ENCODE peak calls at places on chromosomes 11 and 22, in five cellular contexts. E is HCT116, C is adrenal gland, L is GM23338, J is stomach. W is an unnamed sample. For H3K4me1, the result is how much of the 10 kb centered on the place peaks cover.

GRCh38 chr11:10920205-10920604 is 62.4 kb upstream of the ZBED5 start:
- DNase-seq in E (no peak), C (no peak), L (no peak), J (no peak), W (no peak)

GRCh38 chr22:44348963-44349950 is 36.5 kb upstream of the SHISAL1 start:
- DNase-seq in E (no peak), C (peak), L (no peak), J (no peak), W (no peak)

GRCh38 chr11:115843685-115844084 is 339.5 kb upstream of the CADM1 start:
- DNase-seq in E (no peak), C (no peak), L (no peak), J (no peak), W (no peak)

GRCh38 chr11:117993988-117994741 is 8.0 kb downstream of the IL10RA start:
- DNase-seq in E (no peak), C (peak), L (no peak), J (no peak), W (no peak)

GRCh38 chr22:46545041-46545796 is 7.8 kb upstream of the CELSR1 start:
- DNase-seq in E (no peak), C (no peak), L (no peak), J (no peak), W (no peak)

GRCh38 chr22:20203142-20204099 is 52.6 kb upstream of the CCDC188 start:
- DNase-seq in E (no peak), C (peak), L (peak), J (peak), W (no peak)

GRCh38 chr22:50114221-50114981 is 24.6 kb downstream of the MOV10L1 start:
- DNase-seq in E (no peak), C (no peak), L (no peak), J (no peak), W (no peak)

GRCh38 chr11:104106136-104106754 is 57.7 kb downstream of the PDGFD start:
- DNase-seq in E (no peak), C (no peak), L (no peak), J (no peak), W (no peak)

GRCh38 chr11:128448487-128448886 is 138.9 kb downstream of the ETS1 start:
- DNase-seq in E (peak), C (no peak), L (peak), J (peak), W (no peak)

GRCh38 chr11:70087446-70088167 is 9.5 kb downstream of the ANO1 start:
- DNase-seq in E (no peak), C (no peak), L (peak), J (no peak), W (no peak)

GRCh38 chr11:66118847-66119246 is 48.8 kb downstream of the PACS1 start:
- DNase-seq in E (no peak), C (no peak), L (no peak), J (no peak), W (no peak)
- H3K4me1 ChIP-seq in E (under half), C (under half), L (under half), J (half or more), W (under half)

GRCh38 chr11:27699926-27700350 is 317 bp downstream of the BDNF start:
- DNase-seq in E (no peak), C (no peak), L (peak), J (no peak), W (no peak)

GRCh38 chr11:27700351-27701261 is at the start of gene BDNF:
- DNase-seq in E (no peak), C (peak), L (peak), J (no peak), W (no peak)

GRCh38 chr11:27697679-27698275 is 2.5 kb downstream of the BDNF start:
- DNase-seq in E (no peak), C (no peak), L (peak), J (no peak), W (no peak)

GRCh38 chr11:27698872-27699241 is 1.4 kb downstream of the BDNF start:
- DNase-seq in E (peak), C (peak), L (peak), J (peak), W (peak)

DNA sequence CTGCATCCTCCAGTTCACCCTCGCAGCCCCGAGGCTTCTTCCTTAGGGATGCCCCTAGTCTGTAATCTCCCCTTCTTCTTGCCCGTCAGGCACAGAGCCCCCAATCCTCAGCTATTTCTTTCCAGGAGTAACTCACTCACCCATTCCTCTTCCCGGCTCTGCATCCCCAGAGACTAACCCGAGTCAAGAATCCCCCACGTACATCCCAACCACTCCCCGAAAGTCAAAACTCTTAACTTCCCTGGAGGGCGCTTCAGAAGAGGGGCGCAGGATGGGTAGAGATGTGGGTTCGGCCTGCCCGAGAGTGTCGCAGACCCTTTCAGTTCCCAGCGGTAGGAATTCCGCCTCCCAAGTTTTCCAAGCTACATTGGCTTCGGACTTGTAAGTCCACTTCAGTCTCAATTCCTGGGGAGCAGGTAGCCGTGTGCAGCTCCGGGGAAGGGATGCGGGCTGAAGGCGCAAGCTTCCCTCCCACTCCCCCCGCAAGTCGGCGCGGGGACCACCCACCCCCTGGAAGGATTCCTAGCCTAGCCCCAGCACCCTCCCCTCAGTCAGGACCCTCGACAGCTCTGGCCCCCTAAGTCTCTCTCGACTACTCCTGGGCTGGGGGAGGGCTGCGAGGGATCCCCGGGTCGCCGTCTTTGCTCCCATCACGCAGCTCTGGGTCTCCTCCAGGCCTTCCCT is 871 bp downstream of the BDNF start:
- DNase-seq in E (no peak), C (no peak), L (peak), J (no peak), W (no peak)
- TF ChIP-seq CTCF in E (no peak), C (no peak), L (no peak), J (no peak), W (no peak)

DNA sequence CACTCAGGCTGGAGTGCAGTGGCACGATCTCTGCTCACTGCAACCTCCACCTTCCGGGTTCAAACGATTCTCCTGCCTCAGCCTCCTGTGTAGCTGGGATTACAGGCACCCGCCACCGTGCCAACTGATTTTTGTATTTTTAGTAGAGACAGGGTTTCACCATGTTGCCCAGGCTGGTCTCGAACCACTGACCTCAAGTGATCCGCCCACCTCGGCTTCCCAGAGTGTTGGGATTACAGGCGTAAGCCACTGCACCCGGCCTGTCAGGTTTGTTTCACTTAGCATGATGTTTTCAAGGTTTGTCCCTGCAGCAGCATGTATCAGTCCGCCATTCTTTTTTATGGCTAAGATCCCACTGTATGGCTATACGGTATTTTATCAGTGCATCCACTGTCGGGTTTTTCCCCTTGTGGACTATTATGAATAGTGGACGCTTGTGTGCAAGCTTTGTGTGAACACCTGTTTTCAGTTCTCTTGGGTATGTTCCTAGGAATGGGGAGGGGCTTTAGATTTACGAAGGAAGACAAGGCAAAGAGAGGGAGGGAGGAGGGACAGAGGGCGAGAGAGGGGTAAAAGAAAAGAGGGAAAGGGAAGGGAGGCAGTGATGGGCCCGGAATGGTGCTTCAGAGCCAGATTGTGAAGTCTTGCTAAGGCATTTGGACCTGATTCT is 13.9 kb upstream of the CDC42EP2 start:
- DNase-seq in E (no peak), C (no peak), L (no peak), J (no peak), W (no peak)
- H3K4me1 ChIP-seq in E (under half), C (under half), L (under half), J (half or more), W (under half)

GRCh38 chr11:44066732-44067131 is 662 bp downstream of the ACCS start:
- DNase-seq in E (peak), C (peak), L (no peak), J (no peak), W (no peak)

GRCh38 chr11:44072757-44073658 is 6.9 kb downstream of the ACCS start:
- DNase-seq in E (no peak), C (no peak), L (no peak), J (no peak), W (no peak)

GRCh38 chr11:44068180-44068579 is 2.1 kb downstream of the ACCS start:
- DNase-seq in E (no peak), C (no peak), L (no peak), J (no peak), W (no peak)

GRCh38 chr11:44067266-44067665 is 1.2 kb downstream of the ACCS start:
- DNase-seq in E (no peak), C (no peak), L (no peak), J (no peak), W (no peak)

DNA sequence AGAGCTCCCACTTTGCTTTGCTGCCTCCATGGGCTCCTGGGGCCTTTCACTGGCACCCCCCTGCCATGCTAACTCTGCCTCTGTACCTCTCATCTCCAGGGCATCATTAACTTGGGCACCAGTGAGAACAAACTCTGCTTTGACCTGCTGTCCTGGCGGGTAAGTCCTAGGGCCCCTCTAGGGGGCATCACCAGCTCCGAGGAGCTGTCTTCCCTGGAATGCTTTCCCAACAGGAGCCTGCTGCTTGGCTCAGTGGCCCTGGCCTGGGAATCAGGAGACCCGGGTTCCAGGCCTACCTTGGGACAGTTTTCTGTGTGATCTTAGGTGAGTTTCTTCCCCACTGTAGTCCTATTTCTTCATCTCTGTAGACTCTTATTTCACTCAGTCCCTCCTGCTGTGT is 5.1 kb downstream of the ACCS start:
- DNase-seq in E (no peak), C (no peak), L (peak), J (no peak), W (no peak)
- TF ChIP-seq CTCF in E (no peak), C (no peak), L (peak), J (no peak), W (no peak)

GRCh38 chr11:68214173-68215086 is 1.3 kb upstream of the KMT5B start:
- DNase-seq in E (no peak), C (peak), L (peak), J (no peak), W (peak)
- H3K4me1 ChIP-seq in E (under half), C (under half), L (under half), J (half or more), W (half or more)

GRCh38 chr11:43508511-43508918 is 149.8 kb downstream of the TTC17 start:
- DNase-seq in E (no peak), C (peak), L (no peak), J (no peak), W (no peak)

GRCh38 chr11:43504316-43504950 is 145.7 kb downstream of the TTC17 start:
- DNase-seq in E (peak), C (peak), L (peak), J (no peak), W (no peak)

GRCh38 chr11:43507171-43507570 is 148.5 kb downstream of the TTC17 start:
- DNase-seq in E (no peak), C (no peak), L (no peak), J (no peak), W (no peak)

GRCh38 chr11:43505171-43505570 is 146.5 kb downstream of the TTC17 start:
- DNase-seq in E (no peak), C (no peak), L (no peak), J (no peak), W (no peak)

GRCh38 chr11:43503417-43503816 is 144.7 kb downstream of the TTC17 start:
- DNase-seq in E (no peak), C (no peak), L (peak), J (no peak), W (no peak)
- TF ChIP-seq CTCF in E (no peak), C (no peak), L (peak), J (no peak), W (no peak)

GRCh38 chr22:24973867-24974266 is 21.4 kb downstream of the KIAA1671 start:
- DNase-seq in E (no peak), C (no peak), L (no peak), J (peak), W (no peak)
- H3K4me1 ChIP-seq in E (half or more), C (under half), L (under half), J (under half), W (half or more)

GRCh38 chr22:35547993-35548761 is 7.5 kb downstream of the RASD2 start:
- DNase-seq in E (no peak), C (no peak), L (peak), J (no peak), W (no peak)
- TF ChIP-seq CTCF in E (no peak), C (no peak), L (peak), J (no peak), W (no peak)

GRCh38 chr11:122727101-122727929 is 71.8 kb downstream of the UBASH3B start:
- DNase-seq in E (no peak), C (no peak), L (no peak), J (no peak), W (no peak)
- H3K4me1 ChIP-seq in E (under half), C (under half), L (under half), J (under half), W (under half)

GRCh38 chr11:125207866-125208425 is 43.4 kb downstream of the PKNOX2 start:
- DNase-seq in E (no peak), C (no peak), L (no peak), J (no peak), W (no peak)

GRCh38 chr11:125214466-125215204 is 50.1 kb downstream of the PKNOX2 start:
- DNase-seq in E (no peak), C (peak), L (no peak), J (no peak), W (no peak)

GRCh38 chr11:125210112-125210511 is 45.6 kb downstream of the PKNOX2 start:
- DNase-seq in E (no peak), C (no peak), L (peak), J (no peak), W (no peak)

GRCh38 chr11:125215205-125215565 is 50.6 kb downstream of the PKNOX2 start:
- DNase-seq in E (no peak), C (no peak), L (no peak), J (no peak), W (no peak)

GRCh38 chr11:125211191-125211953 is 46.8 kb downstream of the PKNOX2 start:
- DNase-seq in E (no peak), C (peak), L (peak), J (no peak), W (no peak)
- TF ChIP-seq CTCF in E (no peak), C (no peak), L (no peak), J (no peak), W (no peak)

W was measured in suprapubic skin.